ENCODE peak calls at places on chromosome 14, in five cellular contexts. V is stimulated activated naive CD8-positive, alpha-beta T cell treated with anti-CD3 and anti-CD28 coated beads, Interleukin-15, Interleukin-2, amounts not matched to agents 100 U/mL and 50 U/mL, for 24 hours; A is NCI-H1417 treated with DMSO at 0.1 percent for 48 hours; E is stimulated activated CD8-positive, alpha-beta memory T cell treated with anti-CD3 and anti-CD28 coated beads, Interleukin-7, amount 100 ng/mL, for 1 hour; Y is activated CD4-positive, alpha-beta T cell treated with anti-CD3 and anti-CD28 coated beads for 48 hours. T is an unnamed sample.

GRCh38 chr14:61520546-61520945 is 174.8 kb upstream of the HIF1A start:
- DNase-seq in A (no peak), E (no peak), Y (no peak), V (no peak), T (no peak)

GRCh38 chr14:29282169-29282568 is 515.6 kb downstream of the FOXG1 start:
- DNase-seq in Y (no peak), E (no peak), V (no peak), A (no peak), T (no peak)

GRCh38 chr14:81343701-81344100 is 56.4 kb downstream of the STON2 start:
- DNase-seq in V (no peak), A (no peak), Y (no peak), E (no peak), T (no peak)

GRCh38 chr14:74019743-74020142 is 594 bp downstream of the BBOF1 start:
- DNase-seq in V (no peak), Y (no peak), A (no peak), E (no peak), T (no peak)

GRCh38 chr14:58772061-58772604 is 134.4 kb downstream of the DACT1 start:
- DNase-seq in V (no peak), A (peak), E (no peak), Y (no peak), T (no peak)

GRCh38 chr14:100767788-100768536 is 41.3 kb downstream of the DLK1 start:
- DNase-seq in E (no peak), A (no peak), Y (no peak), V (no peak), T (no peak)

GRCh38 chr14:71675902-71676291 is 256.3 kb upstream of the RGS6 start:
- DNase-seq in A (no peak), Y (no peak), V (no peak), E (no peak), T (no peak)

GRCh38 chr14:95664046-95664445 is 22.2 kb upstream of the TCL1B start:
- DNase-seq in V (no peak), E (no peak), A (no peak), Y (no peak), T (no peak)

GRCh38 chr14:84961637-84962036 is 568.3 kb upstream of the FLRT2 start:
- DNase-seq in A (no peak), Y (no peak), E (no peak), V (no peak), T (peak)

GRCh38 chr14:98138666-98139065 is 1133.3 kb downstream of the BCL11B start:
- DNase-seq in V (peak), A (no peak), E (peak), Y (peak), T (peak)

GRCh38 chr14:31286456-31287293 is 79.1 kb upstream of the HECTD1 start:
- DNase-seq in A (no peak), Y (peak), V (peak), E (no peak), T (no peak)

GRCh38 chr14:104604461-104605449 is at the start of gene TMEM179:
- DNase-seq in E (no peak), V (peak), Y (no peak), A (peak), T (peak)

GRCh38 chr14:88835661-88836060 is 11.2 kb downstream of the TTC8 start:
- DNase-seq in V (no peak), A (no peak), Y (no peak), E (no peak), T (no peak)

GRCh38 chr14:88616697-88617096 is 53.9 kb downstream of the ZC3H14 start:
- DNase-seq in Y (no peak), E (no peak), V (no peak), A (no peak), T (no peak)

GRCh38 chr14:20658246-20658645 is 16.8 kb upstream of the OR6S1 start:
- DNase-seq in Y (no peak), V (no peak), A (no peak), E (no peak), T (no peak)

GRCh38 chr14:69430306-69430939 is 31.9 kb downstream of the SLC39A9 start:
- DNase-seq in V (no peak), Y (no peak), E (no peak), A (no peak), T (no peak)

GRCh38 chr14:33542338-33543290 is 408.3 kb downstream of the EGLN3 start:
- DNase-seq in Y (no peak), A (no peak), E (no peak), V (no peak), T (no peak)

GRCh38 chr14:97706814-97707213 is 909.6 kb downstream of the VRK1 start:
- DNase-seq in A (no peak), Y (no peak), V (no peak), E (no peak), T (no peak)

GRCh38 chr14:61322799-61323290 is 1.5 kb downstream of the PRKCH start:
- DNase-seq in E (no peak), Y (peak), A (no peak), V (peak), T (peak)

GRCh38 chr14:89325299-89325883 is 91.6 kb downstream of the FOXN3 start:
- DNase-seq in E (no peak), A (no peak), V (no peak), Y (no peak), T (no peak)

T was measured in retina.